ENCODE peak calls at places on chromosomes 11 and 22, in four cellular contexts. U is CD4-positive, alpha-beta T cell; W is fibroblast of mammary gland; A is neural crest cell. C is an unnamed sample.

GRCh38 chr11:66006134-66006890 is 4.0 kb downstream of the BANF1 start:
- DNase-seq in U (no peak), W (no peak), A (no peak), C (no peak)

GRCh38 chr11:112588252-112588668 is 327.6 kb upstream of the PLET1 start:
- DNase-seq in U (peak), W (peak), A (peak), C (peak)

GRCh38 chr11:126352934-126353801 is 2.3 kb upstream of the ST3GAL4 start:
- DNase-seq in U (no peak), W (peak), A (no peak), C (no peak)

GRCh38 chr11:30521297-30522071 is 64.7 kb downstream of the MPPED2 start:
- DNase-seq in U (no peak), W (no peak), A (no peak), C (no peak)

GRCh38 chr11:33891714-33892327 is at the start of gene LMO2:
- DNase-seq in U (no peak), W (no peak), A (no peak), C (no peak)

GRCh38 chr11:96578379-96578778 is 188.6 kb downstream of the JRKL start:
- DNase-seq in U (no peak), W (no peak), A (no peak), C (no peak)

GRCh38 chr11:79406376-79406775 is 34.5 kb downstream of the TENM4 start:
- DNase-seq in U (no peak), W (no peak), A (no peak), C (no peak)

GRCh38 chr22:20428496-20429253 is 8.9 kb downstream of the SCARF2 start:
- DNase-seq in U (no peak), W (no peak), A (no peak), C (peak)

GRCh38 chr11:118791961-118792578 is 1.1 kb upstream of the DDX6 start:
- DNase-seq in U (peak), W (no peak), A (no peak), C (peak)
- TF ChIP-seq CTCF in U (no peak), W (no peak), A (no peak), C (no peak)

GRCh38 chr11:17036666-17037658 is 22.7 kb upstream of the PLEKHA7 start:
- DNase-seq in U (no peak), W (peak), A (no peak), C (no peak)
- TF ChIP-seq CTCF in U (no peak), W (peak), A (no peak), C (no peak)

DNA sequence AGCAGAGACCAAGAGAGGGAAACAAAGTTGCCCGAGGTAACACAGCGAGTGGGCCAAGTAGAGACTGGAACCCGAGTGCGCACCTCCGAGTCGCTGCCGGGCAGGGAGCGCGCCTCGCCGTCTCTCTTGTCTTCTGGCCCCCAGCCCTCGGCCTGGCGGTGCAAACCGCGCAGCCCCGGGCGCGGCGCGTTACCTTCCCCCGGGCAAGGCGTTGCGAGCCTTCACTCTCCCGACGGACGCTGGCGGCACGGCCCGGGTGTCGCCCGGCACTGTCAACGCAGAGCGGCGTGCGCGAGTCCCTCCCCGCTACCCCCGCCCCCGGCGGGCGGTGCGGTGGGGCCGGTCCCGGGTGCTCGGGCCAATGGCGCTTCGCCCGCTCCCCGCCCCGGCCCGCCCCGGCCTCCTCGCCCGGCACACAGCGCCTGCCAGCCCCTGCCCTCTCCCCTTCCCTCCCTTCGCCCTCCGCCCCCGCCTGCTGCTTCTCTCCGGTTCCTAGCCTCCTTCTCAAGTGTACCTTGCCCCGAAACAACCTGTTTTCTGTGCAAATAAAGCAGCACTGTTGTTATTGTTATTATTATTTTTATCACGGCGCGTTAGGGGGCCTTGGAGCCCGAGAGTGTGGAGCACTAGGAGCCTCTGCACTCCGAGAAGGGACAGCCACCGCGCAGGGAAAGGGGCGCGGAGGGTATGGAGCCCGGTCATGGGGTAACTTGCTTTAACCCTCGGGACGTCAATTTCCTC is at the start of gene SYTL2:
- DNase-seq in U (peak), W (no peak), A (peak), C (peak)
- TF ChIP-seq CTCF in U (no peak), W (no peak), A (no peak), C (peak)

DNA sequence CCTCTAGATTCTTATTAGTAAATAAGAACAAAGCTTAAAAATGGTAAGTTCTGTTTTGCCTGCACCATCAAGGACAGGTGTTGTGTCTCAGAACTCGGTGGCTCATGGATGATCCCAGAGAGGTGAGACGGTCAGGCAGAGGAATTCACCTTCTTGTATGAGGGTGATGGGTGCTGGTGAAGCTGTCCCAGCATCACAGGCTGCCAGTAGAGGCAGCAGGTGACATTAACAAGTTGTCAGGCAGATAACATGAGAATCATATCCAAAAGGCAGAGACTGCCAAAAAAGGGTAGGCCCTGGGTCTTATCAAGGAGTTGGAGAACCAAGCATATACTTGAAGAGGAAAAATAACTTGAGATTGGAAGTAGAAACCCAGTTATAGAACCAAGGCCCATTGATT is 437.8 kb downstream of the DYNC2H1 start:
- DNase-seq in U (no peak), W (no peak), A (no peak), C (no peak)
- TF ChIP-seq CTCF in U (no peak), W (no peak), A (no peak), C (no peak)

C was measured in lower lobe of right lung.